ENCODE peak calls at places on chromosomes 1 and 21, in six cellular contexts. R, P, G, J, C and N are unnamed samples.

GRCh38 chr1:119045091-119045746 is 57.1 kb upstream of the TBX15 start:
- DNase-seq in R (no peak), P (no peak), G (no peak), J (no peak), C (no peak), N (no peak)

GRCh38 chr1:98046031-98046641 is 125.3 kb upstream of the DPYD start:
- DNase-seq in R (peak), P (peak), G (peak), J (peak), C (peak), N (no peak)

GRCh38 chr1:1758059-1758621 is 20.1 kb downstream of the NADK start:
- DNase-seq in R (no peak), P (no peak), G (no peak), J (no peak), C (no peak), N (no peak)

GRCh38 chr1:182588460-182589396 is at the start of gene RNASEL:
- DNase-seq in R (peak), P (peak), G (peak), J (peak), C (peak), N (no peak)

GRCh38 chr1:8545078-8545477 is 227.2 kb downstream of the SLC45A1 start:
- DNase-seq in R (peak), P (no peak), G (no peak), J (no peak), C (no peak), N (no peak)

GRCh38 chr1:3229081-3229725 is 160.2 kb downstream of the PRDM16 start:
- DNase-seq in R (no peak), P (no peak), G (no peak), J (no peak), C (no peak), N (no peak)

GRCh38 chr1:2274968-2275475 is 46.9 kb downstream of the SKI start:
- DNase-seq in R (no peak), P (peak), G (no peak), J (no peak), C (no peak), N (no peak)

GRCh38 chr21:44458971-44459711 is 3.8 kb downstream of the LRRC3 start:
- DNase-seq in R (no peak), P (no peak), G (no peak), J (no peak), C (no peak), N (no peak)

GRCh38 chr1:51058863-51059262 is 43.2 kb upstream of the C1orf185 start:
- DNase-seq in R (peak), P (peak), G (peak), J (peak), C (no peak), N (no peak)

GRCh38 chr1:209257021-209257420 is 326.5 kb upstream of the CAMK1G start:
- DNase-seq in R (no peak), P (no peak), G (no peak), J (no peak), C (no peak), N (no peak)

GRCh38 chr1:11842154-11843041 is 5.2 kb downstream of the NPPA start:
- DNase-seq in R (peak), P (no peak), G (no peak), J (no peak), C (no peak), N (no peak)

GRCh38 chr21:31145271-31145801 is 107.1 kb upstream of the KRTAP19-8 start:
- DNase-seq in R (peak), P (peak), G (no peak), J (no peak), C (no peak), N (no peak)

GRCh38 chr21:38506606-38507331 is 8.5 kb upstream of the ERG start:
- DNase-seq in R (no peak), P (peak), G (no peak), J (no peak), C (no peak), N (no peak)

GRCh38 chr1:33957854-33958253 is 94.0 kb downstream of the HMGB4 start:
- DNase-seq in R (no peak), P (no peak), G (no peak), J (no peak), C (no peak), N (no peak)

GRCh38 chr1:119878171-119878570 is 18.1 kb downstream of the ADAM30 start:
- DNase-seq in R (no peak), P (no peak), G (no peak), J (no peak), C (no peak), N (no peak)

GRCh38 chr1:42165511-42166210 is 1.1 kb upstream of the GUCA2A start:
- DNase-seq in R (peak), P (peak), G (no peak), J (peak), C (no peak), N (no peak)

GRCh38 chr1:184973308-184974085 is 811 bp downstream of the NIBAN1 start:
- DNase-seq in R (peak), P (peak), G (peak), J (peak), C (peak), N (peak)

GRCh38 chr1:7984826-7985225 is 23.3 kb downstream of the PARK7 start:
- DNase-seq in R (no peak), P (no peak), G (no peak), J (no peak), C (no peak), N (peak)

GRCh38 chr1:164561007-164561406 is 2.0 kb downstream of the PBX1 start:
- DNase-seq in R (no peak), P (no peak), G (no peak), J (no peak), C (no peak), N (no peak)

GRCh38 chr1:159845751-159846531 is 16.5 kb downstream of the VSIG8 start:
- DNase-seq in R (no peak), P (no peak), G (no peak), J (no peak), C (no peak), N (no peak)

GRCh38 chr1:11703357-11704225 is 12.1 kb downstream of the DRAXIN start:
- DNase-seq in R (no peak), P (no peak), G (no peak), J (no peak), C (no peak), N (no peak)

GRCh38 chr1:154931940-154932487 is 4.5 kb downstream of the PMVK start:
- DNase-seq in R (no peak), P (no peak), G (no peak), J (no peak), C (no peak), N (no peak)

GRCh38 chr1:165402517-165403111 is 42.3 kb downstream of the RXRG start:
- DNase-seq in R (no peak), P (no peak), G (no peak), J (no peak), C (no peak), N (no peak)

DNA sequence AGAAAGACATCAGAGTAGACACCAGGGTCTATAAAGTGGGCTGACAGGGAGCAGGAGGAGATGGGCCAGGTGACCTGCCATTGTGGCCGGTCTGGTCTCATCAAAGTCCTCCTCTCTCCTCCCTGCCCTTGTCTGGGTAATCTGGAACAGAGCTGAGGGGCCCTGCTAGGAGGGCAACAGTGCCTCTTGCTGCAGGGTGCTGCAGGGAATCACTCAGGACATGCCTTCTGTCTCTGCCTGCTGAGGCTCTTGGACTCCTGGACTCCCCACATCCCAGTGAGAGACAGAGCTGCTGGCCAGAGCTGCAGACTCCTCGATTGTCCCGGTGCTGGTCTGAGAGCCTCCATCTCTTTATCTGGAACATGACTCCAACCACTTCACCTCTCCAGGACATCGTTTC is 366.1 kb upstream of the DUSP10 start:
- DNase-seq in R (no peak), P (no peak), G (no peak), J (no peak), C (no peak), N (no peak)
- H2BK15ac ChIP-seq in R (no peak), P (no peak), G (no peak), J (no peak), C (no peak), N (no peak)

GRCh38 chr1:202105571-202106339 is 17.0 kb upstream of the GPR37L1 start:
- DNase-seq in R (peak), P (peak), G (peak), J (peak), C (peak), N (peak)
- H4K8ac ChIP-seq in R (peak), P (peak), G (no peak), J (no peak), C (no peak), N (no peak)

DNA sequence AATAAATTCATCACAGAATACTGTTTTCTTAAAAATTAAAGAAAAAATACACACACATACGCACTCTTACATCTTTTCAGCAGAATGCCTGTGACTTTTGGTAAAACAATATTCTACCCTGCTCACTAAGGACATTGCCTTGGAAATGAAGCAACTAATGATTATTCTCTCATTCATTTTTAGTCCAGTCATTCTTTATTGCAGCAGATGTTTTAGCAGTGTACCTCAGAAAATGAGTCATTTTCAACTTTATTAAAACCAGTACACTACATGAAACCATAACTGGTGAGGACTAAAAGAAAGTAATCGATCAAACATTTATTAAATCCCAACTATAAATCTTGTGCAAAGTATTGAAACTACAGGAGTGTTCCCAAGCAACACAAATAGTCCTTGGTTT is 114.3 kb downstream of the ADGRL4 start:
- DNase-seq in R (peak), P (no peak), G (no peak), J (no peak), C (no peak), N (no peak)
- H2BK15ac ChIP-seq in R (no peak), P (no peak), G (no peak), J (no peak), C (no peak), N (no peak)

GRCh38 chr1:156667610-156667967 is 9.6 kb downstream of the NES start:
- DNase-seq in R (peak), P (peak), G (no peak), J (no peak), C (no peak), N (no peak)

GRCh38 chr1:156664046-156664948 is 12.9 kb downstream of the NES start:
- DNase-seq in R (peak), P (peak), G (peak), J (peak), C (peak), N (no peak)

GRCh38 chr1:156666862-156667609 is 10.2 kb downstream of the NES start:
- DNase-seq in R (no peak), P (no peak), G (no peak), J (peak), C (no peak), N (no peak)

GRCh38 chr1:156664949-156665411 is 12.2 kb downstream of the NES start:
- DNase-seq in R (no peak), P (peak), G (peak), J (peak), C (peak), N (no peak)

GRCh38 chr1:156665539-156665938 is 11.7 kb downstream of the NES start:
- DNase-seq in R (no peak), P (no peak), G (no peak), J (no peak), C (no peak), N (no peak)
- H4K8ac ChIP-seq in R (peak), P (peak), G (no peak), J (no peak), C (no peak), N (no peak)

DNA sequence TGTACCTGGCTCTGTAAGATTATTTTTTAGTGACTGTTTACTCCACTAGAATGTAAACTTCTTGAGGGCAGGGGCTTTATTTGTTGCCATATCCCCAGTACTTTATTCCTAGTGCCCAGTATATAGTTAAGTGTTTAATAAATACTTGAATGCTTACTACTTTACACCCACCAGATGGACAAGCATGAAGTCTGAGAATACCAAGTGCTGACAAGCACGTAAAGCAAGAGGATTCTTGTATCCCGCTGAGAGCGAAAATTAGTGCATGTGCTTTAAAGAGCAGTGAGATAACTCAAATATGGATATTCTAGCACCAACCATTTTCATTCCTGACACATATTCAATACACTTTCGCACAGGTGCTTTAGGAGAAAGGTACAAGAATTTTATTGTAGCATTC is 1.5 kb upstream of the SCCPDH start:
- DNase-seq in R (no peak), P (no peak), G (no peak), J (no peak), C (no peak), N (no peak)
- H2BK15ac ChIP-seq in R (no peak), P (no peak), G (no peak), J (no peak), C (no peak), N (no peak)

DNA sequence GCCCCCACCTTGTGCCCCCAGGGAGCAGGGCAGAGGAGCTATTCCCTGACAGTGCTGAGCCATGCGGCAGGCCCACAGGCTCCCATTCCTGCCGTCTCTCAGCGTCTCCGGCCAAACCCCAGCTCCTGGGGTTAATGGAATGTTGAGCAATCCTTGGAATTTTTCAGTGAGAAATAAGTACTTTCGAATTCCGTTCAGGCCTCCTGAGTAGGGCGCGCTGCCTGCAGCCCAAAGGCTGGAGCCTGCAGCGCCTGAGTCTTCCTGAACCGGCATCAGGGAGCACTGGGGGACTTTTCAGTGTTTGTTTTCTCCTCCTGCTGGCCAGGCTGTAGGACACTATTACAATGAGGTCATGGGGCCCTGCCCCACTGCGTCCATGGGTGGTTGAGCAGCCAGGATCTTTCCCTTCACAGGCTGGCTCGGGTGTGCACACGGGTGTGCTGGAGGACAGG is 33.3 kb upstream of the CSF1 start:
- DNase-seq in R (peak), P (peak), G (peak), J (peak), C (peak), N (peak)
- H4K8ac ChIP-seq in R (peak), P (peak), G (no peak), J (peak), C (peak), N (no peak)

GRCh38 chr1:220159026-220159425 is 65.1 kb downstream of the IARS2 start:
- DNase-seq in R (no peak), P (no peak), G (no peak), J (no peak), C (no peak), N (no peak)
- H2BK15ac ChIP-seq in R (no peak), P (no peak), G (no peak), J (no peak), C (no peak), N (no peak)

DNA sequence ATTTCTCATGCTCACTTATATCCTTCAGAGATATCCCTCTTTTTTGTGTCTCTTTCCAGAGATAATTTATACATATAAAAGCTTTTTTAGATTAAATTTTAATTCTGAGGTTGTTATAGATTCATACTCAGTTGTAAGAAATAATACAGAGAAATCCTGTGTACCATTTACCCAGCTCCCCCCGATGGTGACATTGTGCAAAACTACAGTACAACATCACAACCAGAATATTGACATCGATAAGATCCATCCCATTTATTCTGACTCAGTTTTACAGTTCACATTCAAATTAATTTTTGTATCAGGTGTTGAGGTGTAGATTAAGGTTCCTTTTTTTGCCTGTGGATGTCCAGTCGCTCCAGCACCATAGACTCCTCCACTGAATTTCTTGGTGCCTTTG is 14.3 kb downstream of the DMRTB1 start:
- DNase-seq in R (peak), P (peak), G (no peak), J (no peak), C (no peak), N (no peak)
- H4K8ac ChIP-seq in R (no peak), P (no peak), G (no peak), J (no peak), C (no peak), N (no peak)